ENCODE peak calls at places on chromosomes 2 and 18, in four cellular contexts. Q is GM23248, O is tibial artery, N is heart left ventricle. G is an unnamed sample.
A peak's percentile ranks its signal among the peaks of the same experiment; 100 is the strongest.

GRCh38 chr2:8684885-8685696 is 3.2 kb downstream of the ID2 start:
- DNase-seq in Q (peak; percentile 89), O (peak; percentile 64), N (peak; percentile 59), G (peak; percentile 58)

GRCh38 chr2:219269362-219270054 is 9.7 kb upstream of the DNAJB2 start:
- DNase-seq in Q (no peak), O (no peak), N (peak; percentile 55), G (no peak)

GRCh38 chr2:9095690-9096089 is 92.2 kb upstream of the MBOAT2 start:
- DNase-seq in Q (peak; percentile 50), O (peak; percentile 55), N (peak; percentile 65), G (no peak)

GRCh38 chr2:183214680-183215079 is 90.4 kb downstream of the NUP35 start:
- DNase-seq in Q (no peak), O (no peak), N (no peak), G (no peak)

GRCh38 chr18:48529796-48530195 is 9.0 kb upstream of the CTIF start:
- DNase-seq in Q (peak; percentile 85), O (no peak), N (no peak), G (no peak)

GRCh38 chr2:74947703-74948102 is 10.7 kb upstream of the POLE4 start:
- DNase-seq in Q (no peak), O (no peak), N (no peak), G (no peak)

GRCh38 chr2:208101716-208102631 is 22.4 kb downstream of the CRYGD start:
- DNase-seq in Q (peak; percentile 47), O (no peak), N (no peak), G (no peak)

GRCh38 chr18:77045682-77046081 is 86.9 kb downstream of the MBP start:
- DNase-seq in Q (no peak), O (no peak), N (no peak), G (no peak)

GRCh38 chr2:197310271-197310939 is at the start of gene ANKRD44:
- DNase-seq in Q (peak; percentile 95), O (peak; percentile 94), N (peak; percentile 94), G (peak; percentile 93)

GRCh38 chr2:237731663-237732062 is 66.9 kb upstream of the RBM44 start:
- DNase-seq in Q (peak; percentile 90), O (no peak), N (no peak), G (no peak)

GRCh38 chr2:16408331-16409005 is 257.2 kb downstream of the CYRIA start:
- DNase-seq in Q (no peak), O (no peak), N (no peak), G (no peak)

GRCh38 chr2:232528746-232529445 is 2.9 kb downstream of the CHRND start:
- DNase-seq in Q (peak; percentile 55), O (no peak), N (no peak), G (no peak)

GRCh38 chr2:3151153-3151918 is 226.3 kb downstream of the EIPR1 start:
- DNase-seq in Q (no peak), O (no peak), N (no peak), G (no peak)

GRCh38 chr2:64350996-64351395 is 103.0 kb upstream of the LGALSL start:
- DNase-seq in Q (no peak), O (no peak), N (no peak), G (no peak)

GRCh38 chr18:39344487-39344886 is 1778.9 kb upstream of the CELF4 start:
- DNase-seq in Q (no peak), O (no peak), N (no peak), G (no peak)

GRCh38 chr2:239247401-239248245 is 153.2 kb downstream of the HDAC4 start:
- DNase-seq in Q (no peak), O (no peak), N (peak; percentile 21), G (no peak)

GRCh38 chr18:43115076-43116035 is at the start of gene RIT2:
- DNase-seq in Q (no peak), O (no peak), N (no peak), G (no peak)

GRCh38 chr2:85769236-85769986 is 15.6 kb downstream of the ATOH8 start:
- DNase-seq in Q (peak; percentile 54), O (no peak), N (no peak), G (no peak)

GRCh38 chr2:73487112-73487657 is 101.5 kb downstream of the ALMS1 start:
- DNase-seq in Q (no peak), O (no peak), N (no peak), G (no peak)

GRCh38 chr2:108447947-108448677 is 894 bp upstream of the GCC2 start:
- DNase-seq in Q (no peak), O (no peak), N (no peak), G (peak; percentile 2)

GRCh38 chr2:217790195-217790594 is 212.6 kb downstream of the TNS1 start:
- DNase-seq in Q (no peak), O (no peak), N (no peak), G (peak; percentile 37)

GRCh38 chr2:72931280-72931910 is 14.1 kb downstream of the EMX1 start:
- DNase-seq in Q (peak; percentile 91), O (peak; percentile 5), N (no peak), G (no peak)

GRCh38 chr2:128373346-128374000 is 54.8 kb upstream of the HS6ST1 start:
- DNase-seq in Q (no peak), O (peak; percentile 18), N (no peak), G (no peak)

GRCh38 chr18:28594034-28594433 is 417.1 kb upstream of the CDH2 start:
- DNase-seq in Q (peak; percentile 69), O (no peak), N (no peak), G (no peak)

GRCh38 chr2:70443726-70444125 is 109.9 kb downstream of the TGFA start:
- DNase-seq in Q (no peak), O (no peak), N (no peak), G (no peak)

GRCh38 chr2:70367722-70368323 is 66.0 kb upstream of the FAM136A start:
- DNase-seq in Q (peak; percentile 80), O (no peak), N (no peak), G (no peak)

GRCh38 chr2:134934641-134935040 is 16.0 kb downstream of the CCNT2 start:
- DNase-seq in Q (peak; percentile 13), O (no peak), N (no peak), G (no peak)

GRCh38 chr18:75558790-75559189 is 131.3 kb upstream of the SMIM21 start:
- DNase-seq in Q (no peak), O (no peak), N (no peak), G (no peak)

DNA sequence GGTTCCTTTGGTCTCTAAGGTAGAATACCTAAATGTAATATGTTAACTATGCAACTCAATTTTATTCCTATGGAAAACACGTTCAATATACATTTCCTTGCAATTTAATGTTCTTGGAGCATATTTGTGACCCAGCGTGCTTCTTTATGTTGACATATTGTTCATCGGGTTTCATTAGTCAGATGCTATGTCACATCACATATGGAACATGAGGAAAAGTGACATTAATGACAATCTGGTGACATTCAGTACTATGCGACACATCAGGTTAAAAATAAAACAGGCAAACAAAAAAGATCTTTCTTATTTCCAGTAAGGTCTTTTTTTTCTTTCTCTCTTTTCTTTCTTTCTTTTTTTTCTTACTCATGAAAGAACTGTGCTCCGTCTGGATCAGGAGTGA is 135.6 kb upstream of the SMIM21 start:
- DNase-seq in Q (no peak), O (no peak), N (no peak), G (no peak)
- H3K36me3 ChIP-seq in Q (no peaks in the 10 kb centered on the region), O (no peaks in the 10 kb centered on the region), N (no peaks in the 10 kb centered on the region), G (no peaks in the 10 kb centered on the region)

DNA sequence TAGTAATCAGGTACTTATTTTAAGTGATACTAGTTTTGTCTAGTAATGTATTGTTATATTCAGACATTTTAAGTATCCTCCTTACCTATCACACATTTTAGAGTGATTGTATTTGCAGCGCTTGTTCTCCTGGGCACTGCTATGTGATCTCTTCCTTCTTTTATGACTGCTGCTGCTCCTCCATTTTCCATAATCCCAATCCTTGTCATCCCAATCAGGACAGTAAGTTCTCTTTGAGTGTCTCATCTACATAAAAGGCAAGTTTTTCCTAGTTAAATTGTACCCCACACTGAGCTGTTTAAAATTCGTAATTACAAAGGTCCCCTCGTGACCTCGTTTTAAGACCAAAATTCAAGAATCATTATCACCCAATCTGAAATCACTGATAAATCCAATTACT is 2.8 kb downstream of the CLK1 start:
- DNase-seq in Q (peak; percentile 25), O (no peak), N (no peak), G (no peak)
- H3K4me3 ChIP-seq in Q (peak overlapping the region; percentile 98), O (peak overlapping the region; percentile 90), N (peak overlapping the region; percentile 99), G (peak overlapping the region; percentile 100)

GRCh38 chr2:138726681-138727080 is 53.5 kb downstream of the NXPH2 start:
- DNase-seq in Q (no peak), O (no peak), N (no peak), G (no peak)

GRCh38 chr2:138723588-138723987 is 56.6 kb downstream of the NXPH2 start:
- DNase-seq in Q (no peak), O (no peak), N (no peak), G (no peak)

GRCh38 chr2:138722316-138722715 is 57.9 kb downstream of the NXPH2 start:
- DNase-seq in Q (peak; percentile 4), O (peak; percentile 67), N (no peak), G (no peak)

GRCh38 chr2:138724296-138724695 is 55.9 kb downstream of the NXPH2 start:
- DNase-seq in Q (no peak), O (no peak), N (no peak), G (no peak)

GRCh38 chr2:138724765-138725459 is 55.3 kb downstream of the NXPH2 start:
- DNase-seq in Q (no peak), O (no peak), N (no peak), G (no peak)
- H3K27ac ChIP-seq in Q (no peak overlapping the region), O (no peak overlapping the region), N (no peak overlapping the region), G (no peak overlapping the region)

GRCh38 chr2:71697106-71698010 is 244.0 kb downstream of the DYSF start:
- DNase-seq in Q (no peak), O (no peak), N (no peak), G (no peak)

GRCh38 chr2:71702071-71702970 is 249.0 kb downstream of the DYSF start:
- DNase-seq in Q (no peak), O (no peak), N (no peak), G (no peak)

GRCh38 chr2:71700041-71700879 is 246.9 kb downstream of the DYSF start:
- DNase-seq in Q (no peak), O (no peak), N (no peak), G (no peak)

GRCh38 chr2:71700880-71701397 is 247.6 kb downstream of the DYSF start:
- DNase-seq in Q (peak; percentile 80), O (peak; percentile 78), N (peak; percentile 93), G (no peak)

GRCh38 chr2:71699428-71699827 is 246.1 kb downstream of the DYSF start:
- DNase-seq in Q (no peak), O (no peak), N (no peak), G (no peak)
- H3K36me3 ChIP-seq in Q (no peaks in the 10 kb centered on the region), O (no peaks in the 10 kb centered on the region), N (no peaks in the 10 kb centered on the region), G (no peaks in the 10 kb centered on the region)